ENCODE peak calls at places on chromosomes 2 and 18, in four cellular contexts. K, D, B and J are unnamed samples.

GRCh38 chr2:183964565-183964964 is 633.8 kb upstream of the ZNF804A start:
- DNase-seq in K (no peak), D (no peak), B (no peak), J (no peak)

GRCh38 chr2:182650704-182651103 is 65.4 kb upstream of the DNAJC10 start:
- DNase-seq in K (no peak), D (no peak), B (no peak), J (no peak)

GRCh38 chr2:68722712-68723111 is 11.9 kb upstream of the ARHGAP25 start:
- DNase-seq in K (no peak), D (no peak), B (no peak), J (no peak)

GRCh38 chr2:216693414-216694100 is 1.8 kb downstream of the IGFBP5 start:
- DNase-seq in K (no peak), D (no peak), B (no peak), J (no peak)

GRCh38 chr2:234044157-234044556 is 6.3 kb upstream of the SPP2 start:
- DNase-seq in K (no peak), D (no peak), B (no peak), J (no peak)

GRCh38 chr2:176709991-176710390 is 440.7 kb downstream of the MTX2 start:
- DNase-seq in K (no peak), D (no peak), B (no peak), J (no peak)

GRCh38 chr2:190571666-190572065 is 37.1 kb upstream of the NEMP2 start:
- DNase-seq in K (no peak), D (no peak), B (no peak), J (no peak)

GRCh38 chr2:121895723-121896571 is 140.5 kb downstream of the TSN start:
- DNase-seq in K (no peak), D (no peak), B (peak; percentile 70), J (no peak)

GRCh38 chr18:21241224-21242131 is 554 bp upstream of the GREB1L start:
- DNase-seq in K (peak; percentile 70), D (no peak), B (no peak), J (no peak)

GRCh38 chr2:95573866-95574265 is 17.9 kb upstream of the TRIM43 start:
- DNase-seq in K (no peak), D (no peak), B (no peak), J (no peak)

GRCh38 chr18:68342039-68342659 is 372.8 kb downstream of the TMX3 start:
- DNase-seq in K (no peak), D (no peak), B (no peak), J (no peak)

GRCh38 chr2:230319211-230319862 is 7.7 kb upstream of the SP140L start:
- DNase-seq in K (no peak), D (no peak), B (no peak), J (no peak)

GRCh38 chr2:71850306-71850801 is 297.3 kb downstream of the CYP26B1 start:
- DNase-seq in K (no peak), D (no peak), B (peak; percentile 64), J (no peak)

GRCh38 chr18:76494181-76494540 is 881 bp downstream of the ZNF516 start:
- DNase-seq in K (peak; percentile 53), D (no peak), B (peak; percentile 92), J (peak; percentile 42)

GRCh38 chr2:148273158-148273691 is 252.3 kb downstream of the MBD5 start:
- DNase-seq in K (no peak), D (no peak), B (no peak), J (no peak)

GRCh38 chr2:79887747-79888374 is 375.0 kb downstream of the CTNNA2 start:
- DNase-seq in K (no peak), D (no peak), B (no peak), J (peak; percentile 57)

GRCh38 chr2:20536619-20537422 is 89.9 kb downstream of the RHOB start:
- DNase-seq in K (no peak), D (no peak), B (no peak), J (peak; percentile 45)

GRCh38 chr2:118290436-118291004 is 202.2 kb downstream of the INSIG2 start:
- DNase-seq in K (no peak), D (no peak), B (no peak), J (no peak)

GRCh38 chr2:118292991-118293390 is 204.7 kb downstream of the INSIG2 start:
- DNase-seq in K (no peak), D (no peak), B (no peak), J (no peak)

GRCh38 chr2:118295592-118296390 is 207.5 kb downstream of the INSIG2 start:
- DNase-seq in K (no peak), D (no peak), B (no peak), J (no peak)

GRCh38 chr2:118294063-118294462 is 205.8 kb downstream of the INSIG2 start:
- DNase-seq in K (no peak), D (no peak), B (no peak), J (no peak)

DNA sequence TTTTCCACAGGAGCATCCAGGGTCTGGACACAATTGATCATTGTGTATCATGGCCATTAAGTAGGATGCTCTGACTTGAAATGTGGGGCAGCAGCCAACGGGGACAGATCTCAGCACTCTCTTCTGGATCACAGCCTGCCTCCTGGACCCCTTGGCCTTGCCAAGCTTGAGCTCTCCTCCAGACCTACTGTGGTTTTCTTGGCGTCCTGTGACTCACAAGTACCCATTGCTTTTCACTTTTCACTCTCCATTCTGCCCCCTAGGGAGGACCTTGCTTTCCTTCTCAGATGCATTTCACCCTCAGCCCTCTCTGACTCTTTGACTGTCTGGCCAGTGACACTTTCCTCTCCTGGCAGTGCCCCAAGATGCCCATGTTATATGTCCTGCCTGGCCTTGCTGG is 203.2 kb downstream of the INSIG2 start:
- DNase-seq in K (no peak), D (no peak), B (no peak), J (no peak)
- TF ChIP-seq POLR2A in K (no peak), D (no peak), B (no peak), J (no peak)

GRCh38 chr2:113965644-113966043 is 75.8 kb downstream of the ACTR3 start:
- DNase-seq in K (no peak), D (no peak), B (no peak), J (no peak)
- TF ChIP-seq POLR2A in K (no peak), D (no peak), B (no peak), J (no peak)

GRCh38 chr2:54557211-54557600 is 101.1 kb downstream of the SPTBN1 start:
- DNase-seq in K (no peak), D (no peak), B (no peak), J (no peak)

GRCh38 chr2:54556659-54557121 is 100.6 kb downstream of the SPTBN1 start:
- DNase-seq in K (no peak), D (no peak), B (no peak), J (peak; percentile 20)

GRCh38 chr2:54558976-54559410 is 102.9 kb downstream of the SPTBN1 start:
- DNase-seq in K (no peak), D (no peak), B (no peak), J (no peak)

GRCh38 chr2:54558188-54558975 is 102.3 kb downstream of the SPTBN1 start:
- DNase-seq in K (peak; percentile 61), D (peak; percentile 71), B (peak; percentile 92), J (peak; percentile 84)

GRCh38 chr2:54557601-54558187 is 101.6 kb downstream of the SPTBN1 start:
- DNase-seq in K (peak; percentile 69), D (no peak), B (peak; percentile 89), J (peak; percentile 76)
- TF ChIP-seq POLR2A in K (no peak), D (peak; percentile 5), B (no peak), J (no peak)

GRCh38 chr2:171317492-171318125 is 116.2 kb downstream of the METTL8 start:
- DNase-seq in K (no peak), D (no peak), B (no peak), J (no peak)
- TF ChIP-seq POLR2A in K (no peak), D (no peak), B (no peak), J (no peak)

DNA sequence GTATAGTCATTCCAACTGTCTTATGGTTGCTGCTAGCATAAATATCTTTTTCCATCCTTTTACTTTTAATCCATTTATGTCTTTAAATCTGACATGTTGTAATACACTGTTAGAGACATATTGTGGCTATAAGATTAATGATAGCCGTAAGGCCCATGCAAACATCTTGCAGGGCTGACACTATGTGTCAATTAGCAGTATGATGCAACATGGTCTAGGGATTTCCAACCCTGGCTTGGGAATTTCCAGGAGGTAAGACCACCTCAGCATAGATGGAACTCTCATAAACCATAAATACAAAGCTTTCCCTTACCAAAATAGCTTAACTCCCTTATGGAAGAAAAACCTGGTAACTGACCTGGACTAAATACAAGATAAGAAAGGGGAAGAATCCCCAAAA is 16.5 kb downstream of the SCLY start:
- DNase-seq in K (no peak), D (no peak), B (no peak), J (no peak)
- TF ChIP-seq POLR2A in K (no peak), D (no peak), B (no peak), J (no peak)

GRCh38 chr2:135876066-135876711 is at the start of gene MCM6:
- DNase-seq in K (peak; percentile 96), D (peak; percentile 98), B (peak; percentile 99), J (peak; percentile 98)
- TF ChIP-seq POLR2A in K (no peak), D (peak; percentile 82), B (no peak), J (peak; percentile 66)

DNA sequence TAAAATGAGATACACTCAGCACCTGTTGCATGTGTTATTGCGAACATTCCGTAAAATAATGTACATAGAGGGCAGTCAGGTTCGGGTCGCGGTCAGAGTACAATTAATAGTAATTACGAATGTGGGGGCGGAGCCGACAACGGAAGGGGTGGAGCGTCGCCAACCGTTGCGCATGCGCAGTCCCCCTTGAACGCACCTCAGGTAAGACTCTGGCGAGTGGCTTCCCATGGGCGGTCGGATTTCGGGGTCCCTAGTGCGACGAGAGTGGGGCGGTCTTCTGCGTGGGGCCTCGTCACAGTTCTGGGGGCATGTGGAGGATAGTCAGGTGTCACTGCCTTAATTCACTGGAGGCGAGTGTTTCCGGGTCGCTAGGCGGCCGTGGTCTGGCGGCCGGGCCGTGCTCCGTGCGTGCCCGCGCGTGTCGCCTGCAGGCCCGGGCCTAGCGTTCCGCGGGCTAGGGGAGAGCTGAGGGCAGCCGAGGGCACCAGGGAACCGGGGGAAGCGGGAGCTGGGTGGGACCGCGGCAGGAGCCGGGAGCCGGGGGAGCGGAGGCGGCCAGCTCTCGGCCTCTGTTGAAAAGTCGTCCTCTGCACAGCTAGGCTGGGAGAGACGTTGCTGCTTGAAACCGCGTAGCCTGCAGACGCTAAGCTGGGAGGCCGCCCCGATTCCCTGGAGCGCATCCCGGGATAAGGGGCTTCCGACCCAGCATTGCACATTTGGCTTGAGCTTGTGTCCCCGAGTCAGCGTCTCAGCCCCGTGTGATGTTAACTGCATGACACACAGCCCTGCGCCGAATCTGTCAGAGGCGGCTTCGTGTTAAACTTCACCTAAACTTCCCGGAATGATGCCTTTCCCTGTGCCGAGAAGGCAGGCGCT is at the start of gene CEBPZOS:
- DNase-seq in K (peak; percentile 76), D (peak; percentile 70), B (peak; percentile 97), J (peak; percentile 85)
- TF ChIP-seq POLR2A in K (no peak), D (peak; percentile 56), B (no peak), J (peak; percentile 85)

GRCh38 chr2:112483047-112483473 is 1.1 kb downstream of the TTL start:
- DNase-seq in K (peak; percentile 8), D (no peak), B (no peak), J (peak; percentile 20)

GRCh38 chr2:112481528-112482228 is at the start of gene TTL:
- DNase-seq in K (peak; percentile 76), D (no peak), B (peak; percentile 94), J (peak; percentile 66)

GRCh38 chr2:112482309-112483046 is 522 bp downstream of the TTL start:
- DNase-seq in K (peak; percentile 46), D (no peak), B (peak; percentile 87), J (peak; percentile 29)

GRCh38 chr2:112480540-112481049 is 1.4 kb upstream of the TTL start:
- DNase-seq in K (peak; percentile 3), D (no peak), B (no peak), J (peak; percentile 12)

GRCh38 chr2:112481050-112481527 is 867 bp upstream of the TTL start:
- DNase-seq in K (peak; percentile 80), D (no peak), B (peak; percentile 95), J (peak; percentile 83)
- TF ChIP-seq POLR2A in K (no peak), D (peak; percentile 18), B (no peak), J (no peak)